ENCODE peak calls at places on chromosomes 13 and 19, in nine cellular contexts. P is A673; F is central memory CD8-positive, alpha-beta T cell; M is prostate gland; C is SW 1271; E is omental fat pad; T is brain microvascular endothelial cell; D is nephron progenitor cell; U is EL. S is an unnamed sample.

GRCh38 chr19:11242864-11243797 is 3.7 kb downstream of the ANGPTL8 start:
- DNase-seq in P (peak; percentile 84), F (peak; percentile 74), M (peak; percentile 79), C (no peak), E (peak; percentile 84), T (peak; percentile 83), D (peak; percentile 100), U (peak; percentile 86), S (peak; percentile 67)

GRCh38 chr19:6409346-6409745 is 15.3 kb downstream of the KHSRP start:
- DNase-seq in P (no peak), F (no peak), M (no peak), C (no peak), E (no peak), T (no peak), D (no peak), U (no peak), S (no peak)

GRCh38 chr13:39148513-39148961 is 110.3 kb downstream of the NHLRC3 start:
- DNase-seq in P (peak; percentile 96), F (no peak), M (no peak), C (no peak), E (no peak), T (peak; percentile 0), D (no peak), U (peak; percentile 37), S (peak; percentile 72)

GRCh38 chr13:33276581-33276980 is 9.0 kb downstream of the STARD13 start:
- DNase-seq in P (peak; percentile 79), F (no peak), M (no peak), C (no peak), E (no peak), T (no peak), D (no peak), U (no peak), S (peak; percentile 51)

GRCh38 chr13:40519637-40520036 is 146.8 kb downstream of the FOXO1 start:
- DNase-seq in P (no peak), F (no peak), M (no peak), C (no peak), E (no peak), T (no peak), D (no peak), U (no peak), S (no peak)

GRCh38 chr13:87331178-87331577 is 340.0 kb upstream of the SLITRK5 start:
- DNase-seq in P (no peak), F (no peak), M (peak; percentile 73), C (no peak), E (no peak), T (no peak), D (no peak), U (no peak), S (peak; percentile 39)

GRCh38 chr13:20686167-20686566 is 17.3 kb upstream of the IL17D start:
- DNase-seq in P (no peak), F (no peak), M (no peak), C (no peak), E (no peak), T (no peak), D (no peak), U (no peak), S (no peak)

GRCh38 chr13:50069255-50069654 is 54.0 kb downstream of the KCNRG start:
- DNase-seq in P (no peak), F (no peak), M (no peak), C (no peak), E (no peak), T (no peak), D (no peak), U (no peak), S (no peak)

GRCh38 chr13:73428137-73428536 is 369.3 kb downstream of the KLF5 start:
- DNase-seq in P (peak; percentile 35), F (no peak), M (no peak), C (no peak), E (no peak), T (peak; percentile 12), D (no peak), U (peak; percentile 46), S (peak; percentile 90)

GRCh38 chr13:26919311-26919710 is 158.7 kb upstream of the GPR12 start:
- DNase-seq in P (no peak), F (no peak), M (no peak), C (no peak), E (no peak), T (no peak), D (no peak), U (peak; percentile 16), S (peak; percentile 57)

GRCh38 chr19:2478756-2479555 is 3.0 kb downstream of the GADD45B start:
- DNase-seq in P (peak; percentile 63), F (peak; percentile 47), M (peak; percentile 84), C (no peak), E (peak; percentile 63), T (peak; percentile 62), D (peak; percentile 51), U (peak; percentile 78), S (peak; percentile 84)

S was measured in astrocyte of the spinal cord.